ENCODE peak calls at places on chromosomes 2 and 18, in eight cellular contexts. T, U, O, G, A, P, D and J are unnamed samples.

GRCh38 chr18:9742588-9743131 is 34.6 kb downstream of the RAB31 start:
- DNase-seq in D (peak), G (no peak), O (peak), A (peak), T (no peak), P (peak), U (peak), J (peak)

GRCh38 chr18:67672719-67673118 is 156.2 kb upstream of the DSEL start:
- DNase-seq in P (no peak), A (no peak), U (no peak), T (no peak), O (no peak), D (no peak), G (no peak), J (no peak)

GRCh38 chr2:8477511-8478132 is 204.2 kb upstream of the ID2 start:
- DNase-seq in A (peak), T (no peak), G (no peak), O (peak), P (no peak), D (no peak), U (no peak), J (peak)

GRCh38 chr2:128441341-128442052 is 122.8 kb upstream of the HS6ST1 start:
- DNase-seq in G (no peak), T (no peak), P (no peak), A (peak), U (no peak), O (no peak), D (no peak), J (no peak)

GRCh38 chr2:198545411-198545810 is 741.0 kb downstream of the PLCL1 start:
- DNase-seq in D (no peak), U (no peak), O (no peak), T (no peak), A (no peak), P (no peak), G (no peak), J (no peak)

GRCh38 chr18:74420491-74420890 is 36.6 kb downstream of the DIPK1C start:
- DNase-seq in U (no peak), D (no peak), G (no peak), A (no peak), T (no peak), P (no peak), O (peak), J (no peak)

GRCh38 chr2:226915846-226916360 is 80.0 kb downstream of the RHBDD1 start:
- DNase-seq in P (peak), O (no peak), T (no peak), D (no peak), U (no peak), G (no peak), A (no peak), J (peak)

GRCh38 chr2:110872521-110872920 is 140.1 kb downstream of the ACOXL start:
- DNase-seq in D (no peak), U (no peak), A (no peak), G (no peak), O (no peak), T (no peak), P (no peak), J (no peak)

GRCh38 chr18:21264651-21265050 is 22.6 kb downstream of the GREB1L start:
- DNase-seq in D (no peak), O (no peak), T (no peak), A (no peak), U (no peak), P (peak), G (no peak), J (peak)

GRCh38 chr2:40352321-40353099 is 99.4 kb downstream of the SLC8A1 start:
- DNase-seq in P (peak), A (no peak), O (no peak), U (no peak), T (no peak), D (no peak), G (no peak), J (no peak)

GRCh38 chr18:57052173-57052572 is 94.7 kb upstream of the BOD1L2 start:
- DNase-seq in G (no peak), U (no peak), O (no peak), T (no peak), P (no peak), A (no peak), D (no peak), J (no peak)

GRCh38 chr2:239361311-239361642 is 39.5 kb downstream of the HDAC4 start:
- DNase-seq in A (no peak), T (peak), D (no peak), P (peak), U (no peak), O (peak), G (no peak), J (no peak)